ENCODE peak calls at places on chromosome 4, in seven cellular contexts. One of them, this sample, is unnamed.

GRCh38 chr4:126961661-126962060 is 671.1 kb upstream of the INTU start:
- DNase-seq in epithelial cell of proximal tubule: no peak
- DNase-seq in AG10803: no peak
- DNase-seq in CD4-positive, alpha-beta memory T cell: no peak
- DNase-seq in fibroblast of lung: no peak
- DNase-seq in cardiac fibroblast: no peak
- DNase-seq in ovary: no peak
- DNase-seq in this sample: no peak

GRCh38 chr4:10841697-10842096 is 157.1 kb upstream of the CLNK start:
- DNase-seq in epithelial cell of proximal tubule: no peak
- DNase-seq in AG10803: no peak
- DNase-seq in CD4-positive, alpha-beta memory T cell: no peak
- DNase-seq in fibroblast of lung: no peak
- DNase-seq in cardiac fibroblast: no peak
- DNase-seq in ovary: no peak
- DNase-seq in this sample: no peak

GRCh38 chr4:143417679-143418403 is 81.2 kb downstream of the GAB1 start:
- DNase-seq in epithelial cell of proximal tubule: no peak
- DNase-seq in AG10803: no peak
- DNase-seq in CD4-positive, alpha-beta memory T cell: no peak
- DNase-seq in fibroblast of lung: no peak
- DNase-seq in cardiac fibroblast: no peak
- DNase-seq in ovary: no peak
- DNase-seq in this sample: no peak

GRCh38 chr4:69536558-69536957 is 40.9 kb upstream of the UGT2B4 start:
- DNase-seq in epithelial cell of proximal tubule: no peak
- DNase-seq in AG10803: no peak
- DNase-seq in CD4-positive, alpha-beta memory T cell: no peak
- DNase-seq in fibroblast of lung: no peak
- DNase-seq in cardiac fibroblast: no peak
- DNase-seq in ovary: no peak
- DNase-seq in this sample: no peak

GRCh38 chr4:3290476-3290875 is 2.3 kb upstream of the RGS12 start:
- DNase-seq in epithelial cell of proximal tubule: no peak
- DNase-seq in AG10803: no peak
- DNase-seq in CD4-positive, alpha-beta memory T cell: no peak
- DNase-seq in fibroblast of lung: no peak
- DNase-seq in cardiac fibroblast: no peak
- DNase-seq in ovary: peak; percentile 21
- DNase-seq in this sample: no peak

GRCh38 chr4:242121-242848 is 63.0 kb downstream of the ZNF732 start:
- DNase-seq in epithelial cell of proximal tubule: peak; percentile 16
- DNase-seq in AG10803: peak; percentile 46
- DNase-seq in CD4-positive, alpha-beta memory T cell: peak; percentile 75
- DNase-seq in fibroblast of lung: peak; percentile 47
- DNase-seq in cardiac fibroblast: peak; percentile 86
- DNase-seq in ovary: peak; percentile 33
- DNase-seq in this sample: no peak

GRCh38 chr4:25098964-25099843 is 61.0 kb downstream of the SEPSECS start:
- DNase-seq in epithelial cell of proximal tubule: no peak
- DNase-seq in AG10803: peak; percentile 43
- DNase-seq in CD4-positive, alpha-beta memory T cell: no peak
- DNase-seq in fibroblast of lung: peak; percentile 74
- DNase-seq in cardiac fibroblast: peak; percentile 77
- DNase-seq in ovary: peak; percentile 78
- DNase-seq in this sample: no peak

GRCh38 chr4:7462509-7462971 is 27.8 kb upstream of the PSAPL1 start:
- DNase-seq in epithelial cell of proximal tubule: no peak
- DNase-seq in AG10803: peak; percentile 27
- DNase-seq in CD4-positive, alpha-beta memory T cell: no peak
- DNase-seq in fibroblast of lung: peak; percentile 37
- DNase-seq in cardiac fibroblast: no peak
- DNase-seq in ovary: peak; percentile 68
- DNase-seq in this sample: no peak

GRCh38 chr4:88242144-88242543 is 42.2 kb downstream of the PPM1K start:
- DNase-seq in epithelial cell of proximal tubule: no peak
- DNase-seq in AG10803: no peak
- DNase-seq in CD4-positive, alpha-beta memory T cell: no peak
- DNase-seq in fibroblast of lung: no peak
- DNase-seq in cardiac fibroblast: no peak
- DNase-seq in ovary: no peak
- DNase-seq in this sample: no peak

GRCh38 chr4:10079951-10080873 is 36.4 kb downstream of the WDR1 start:
- DNase-seq in epithelial cell of proximal tubule: no peak
- DNase-seq in AG10803: no peak
- DNase-seq in CD4-positive, alpha-beta memory T cell: no peak
- DNase-seq in fibroblast of lung: no peak
- DNase-seq in cardiac fibroblast: no peak
- DNase-seq in ovary: peak; percentile 16
- DNase-seq in this sample: no peak

DNA sequence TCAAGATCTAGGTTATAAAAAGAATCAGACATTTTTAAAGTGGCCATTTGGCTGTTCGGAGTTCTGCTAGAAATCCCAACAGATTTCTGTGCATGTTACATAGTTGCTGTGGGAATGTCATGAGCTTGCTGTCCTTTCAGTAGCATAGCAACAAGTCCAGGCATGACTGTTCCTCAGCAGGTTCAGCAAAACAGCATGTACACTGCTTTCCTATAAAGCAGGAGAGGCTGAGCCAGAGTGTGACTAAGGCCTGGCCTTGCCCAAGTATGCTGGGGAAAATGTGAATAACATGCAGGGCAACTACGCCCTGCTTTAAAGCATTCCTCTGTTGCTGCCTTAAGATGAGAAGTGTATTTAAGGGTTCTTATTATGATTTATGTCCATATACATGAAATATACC is 217.1 kb upstream of the SMIM31 start:
- DNase-seq in epithelial cell of proximal tubule: peak; percentile 54
- DNase-seq in AG10803: peak; percentile 54
- DNase-seq in CD4-positive, alpha-beta memory T cell: no peak
- DNase-seq in fibroblast of lung: peak; percentile 98
- DNase-seq in cardiac fibroblast: peak; percentile 24
- DNase-seq in ovary: no peak
- DNase-seq in this sample: peak; percentile 4
- H3K4me3 ChIP-seq in epithelial cell of proximal tubule: no peak overlapping the region
- H3K4me3 ChIP-seq in AG10803: no peak overlapping the region
- H3K4me3 ChIP-seq in CD4-positive, alpha-beta memory T cell: no peak overlapping the region
- H3K4me3 ChIP-seq in fibroblast of lung: no peak overlapping the region
- H3K4me3 ChIP-seq in cardiac fibroblast: no peak overlapping the region
- H3K4me3 ChIP-seq in ovary: no peak overlapping the region
- H3K4me3 ChIP-seq in this sample: no peak overlapping the region

GRCh38 chr4:100590308-100590707 is 72.5 kb upstream of the EMCN start:
- DNase-seq in epithelial cell of proximal tubule: peak; percentile 20
- DNase-seq in AG10803: no peak
- DNase-seq in CD4-positive, alpha-beta memory T cell: no peak
- DNase-seq in fibroblast of lung: peak; percentile 2
- DNase-seq in cardiac fibroblast: peak; percentile 44
- DNase-seq in ovary: no peak
- DNase-seq in this sample: no peak
- H3K4me3 ChIP-seq in epithelial cell of proximal tubule: no peak overlapping the region
- H3K4me3 ChIP-seq in AG10803: no peak overlapping the region
- H3K4me3 ChIP-seq in CD4-positive, alpha-beta memory T cell: no peak overlapping the region
- H3K4me3 ChIP-seq in fibroblast of lung: no peak overlapping the region
- H3K4me3 ChIP-seq in cardiac fibroblast: no peak overlapping the region
- H3K4me3 ChIP-seq in ovary: no peak overlapping the region
- H3K4me3 ChIP-seq in this sample: no peak overlapping the region

DNA sequence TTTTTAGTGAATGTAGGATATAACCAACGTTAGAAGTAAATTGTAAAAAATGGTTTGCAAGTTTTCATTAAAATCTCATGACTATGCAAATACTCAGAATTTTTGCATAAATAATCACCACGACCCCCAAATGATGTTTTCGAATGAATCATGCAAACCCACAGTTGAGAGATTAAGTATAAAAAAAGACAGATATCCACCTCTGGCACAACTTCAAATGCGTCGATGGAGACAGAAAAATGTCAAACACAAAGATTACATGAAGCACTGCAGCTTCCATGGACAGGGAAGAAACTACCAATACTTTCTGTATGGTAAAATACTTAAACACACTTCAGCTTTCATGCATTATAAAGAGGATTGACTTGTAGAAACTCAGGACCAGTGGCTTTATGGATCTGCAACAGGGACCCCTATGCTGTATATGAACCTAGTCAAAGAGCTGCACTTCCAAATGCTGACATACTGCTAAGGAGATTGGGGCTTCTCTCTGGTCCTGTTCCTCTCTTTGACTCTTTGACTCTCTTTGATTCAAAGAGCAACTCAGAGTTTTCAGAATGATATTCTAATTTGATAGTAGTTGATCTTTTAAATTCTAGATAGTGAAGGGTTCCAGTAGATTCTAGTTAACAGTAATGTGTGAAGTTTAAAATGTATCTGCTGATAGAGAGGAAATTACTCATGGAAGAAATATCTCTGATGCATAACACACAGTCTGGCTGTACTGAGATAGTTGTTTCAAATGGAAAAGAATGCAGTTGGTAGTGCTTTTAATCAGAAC is 238.9 kb downstream of the RASL11B start:
- DNase-seq in epithelial cell of proximal tubule: no peak
- DNase-seq in AG10803: peak; percentile 68
- DNase-seq in CD4-positive, alpha-beta memory T cell: no peak
- DNase-seq in fibroblast of lung: peak; percentile 94
- DNase-seq in cardiac fibroblast: peak; percentile 81
- DNase-seq in ovary: no peak
- DNase-seq in this sample: no peak
- H3K4me3 ChIP-seq in epithelial cell of proximal tubule: no peak overlapping the region
- H3K4me3 ChIP-seq in AG10803: peak overlapping the region; percentile 37
- H3K4me3 ChIP-seq in CD4-positive, alpha-beta memory T cell: no peak overlapping the region
- H3K4me3 ChIP-seq in fibroblast of lung: peak overlapping the region; percentile 24
- H3K4me3 ChIP-seq in cardiac fibroblast: no peak overlapping the region
- H3K4me3 ChIP-seq in ovary: no peak overlapping the region
- H3K4me3 ChIP-seq in this sample: no peak overlapping the region

GRCh38 chr4:95085118-95085833 is 327.5 kb downstream of the BMPR1B start:
- DNase-seq in epithelial cell of proximal tubule: no peak
- DNase-seq in AG10803: no peak
- DNase-seq in CD4-positive, alpha-beta memory T cell: no peak
- DNase-seq in fibroblast of lung: no peak
- DNase-seq in cardiac fibroblast: no peak
- DNase-seq in ovary: no peak
- DNase-seq in this sample: no peak
- H3K4me3 ChIP-seq in epithelial cell of proximal tubule: no peak overlapping the region
- H3K4me3 ChIP-seq in AG10803: no peak overlapping the region
- H3K4me3 ChIP-seq in CD4-positive, alpha-beta memory T cell: no peak overlapping the region
- H3K4me3 ChIP-seq in fibroblast of lung: no peak overlapping the region
- H3K4me3 ChIP-seq in cardiac fibroblast: no peak overlapping the region
- H3K4me3 ChIP-seq in ovary: no peak overlapping the region
- H3K4me3 ChIP-seq in this sample: no peak overlapping the region

GRCh38 chr4:185797018-185797417 is 15.0 kb downstream of the SORBS2 start:
- DNase-seq in epithelial cell of proximal tubule: no peak
- DNase-seq in AG10803: no peak
- DNase-seq in CD4-positive, alpha-beta memory T cell: no peak
- DNase-seq in fibroblast of lung: no peak
- DNase-seq in cardiac fibroblast: no peak
- DNase-seq in ovary: no peak
- DNase-seq in this sample: no peak

GRCh38 chr4:185792384-185793146 is 19.4 kb downstream of the SORBS2 start:
- DNase-seq in epithelial cell of proximal tubule: no peak
- DNase-seq in AG10803: peak; percentile 94
- DNase-seq in CD4-positive, alpha-beta memory T cell: no peak
- DNase-seq in fibroblast of lung: peak; percentile 98
- DNase-seq in cardiac fibroblast: peak; percentile 97
- DNase-seq in ovary: no peak
- DNase-seq in this sample: peak; percentile 74

GRCh38 chr4:185796176-185796575 is 15.8 kb downstream of the SORBS2 start:
- DNase-seq in epithelial cell of proximal tubule: no peak
- DNase-seq in AG10803: peak; percentile 49
- DNase-seq in CD4-positive, alpha-beta memory T cell: no peak
- DNase-seq in fibroblast of lung: peak; percentile 45
- DNase-seq in cardiac fibroblast: peak; percentile 13
- DNase-seq in ovary: no peak
- DNase-seq in this sample: no peak

GRCh38 chr4:185794637-185795036 is 17.4 kb downstream of the SORBS2 start:
- DNase-seq in epithelial cell of proximal tubule: no peak
- DNase-seq in AG10803: no peak
- DNase-seq in CD4-positive, alpha-beta memory T cell: no peak
- DNase-seq in fibroblast of lung: peak; percentile 20
- DNase-seq in cardiac fibroblast: no peak
- DNase-seq in ovary: no peak
- DNase-seq in this sample: no peak

DNA sequence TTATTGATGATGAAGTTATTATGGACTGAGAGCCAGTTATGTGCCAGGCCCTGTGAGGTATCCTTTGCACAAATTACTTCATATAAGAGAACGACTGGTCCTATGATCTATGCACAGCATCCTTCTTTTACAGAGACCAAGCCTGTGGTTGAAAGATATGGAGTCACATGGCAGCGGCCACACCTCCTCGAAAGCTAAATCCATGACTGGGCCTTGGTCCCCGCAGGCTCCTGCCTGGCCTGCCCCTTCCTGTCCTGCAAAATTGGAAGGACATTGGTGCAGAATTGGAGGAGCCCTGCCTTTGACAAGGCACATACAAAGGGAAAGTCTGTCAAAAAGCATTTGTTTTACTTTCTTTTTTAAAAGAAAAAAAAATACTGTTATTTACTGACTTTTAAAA is 18.3 kb downstream of the SORBS2 start:
- DNase-seq in epithelial cell of proximal tubule: no peak
- DNase-seq in AG10803: no peak
- DNase-seq in CD4-positive, alpha-beta memory T cell: no peak
- DNase-seq in fibroblast of lung: no peak
- DNase-seq in cardiac fibroblast: peak; percentile 69
- DNase-seq in ovary: no peak
- DNase-seq in this sample: no peak
- H3K4me3 ChIP-seq in epithelial cell of proximal tubule: no peak overlapping the region
- H3K4me3 ChIP-seq in AG10803: no peak overlapping the region
- H3K4me3 ChIP-seq in CD4-positive, alpha-beta memory T cell: no peak overlapping the region
- H3K4me3 ChIP-seq in fibroblast of lung: no peak overlapping the region
- H3K4me3 ChIP-seq in cardiac fibroblast: no peak overlapping the region
- H3K4me3 ChIP-seq in ovary: no peak overlapping the region
- H3K4me3 ChIP-seq in this sample: no peak overlapping the region

This sample was measured in BJ.